ENCODE peak calls at places on chromosomes 4 and X, in six cellular contexts. F is A549, R is NCI-H1436, U is HT1080, Z is globus pallidus, T is GM18507. Q is an unnamed sample.

GRCh38 chr4:835148-836002 is 9.4 kb upstream of the CPLX1 start:
- DNase-seq in F (no peak), Z (no peak), T (no peak), R (no peak), U (no peak), Q (no peak)

GRCh38 chr4:81398379-81398778 is 73.3 kb downstream of the RASGEF1B start:
- DNase-seq in R (no peak), Z (no peak), U (no peak), F (no peak), T (no peak), Q (no peak)

GRCh38 chr4:159242427-159242826 is 139.5 kb downstream of the RAPGEF2 start:
- DNase-seq in T (no peak), Z (peak), U (no peak), F (no peak), R (no peak), Q (peak)

GRCh38 chr4:16199132-16199531 is 27.1 kb downstream of the TAPT1 start:
- DNase-seq in Z (peak), U (no peak), F (no peak), T (no peak), R (no peak), Q (peak)

GRCh38 chrX:150533863-150534262 is 34.6 kb upstream of the MTM1 start:
- DNase-seq in F (no peak), R (no peak), T (no peak), U (peak), Z (no peak), Q (no peak)

GRCh38 chrX:40373025-40373424 is 207.7 kb upstream of the ATP6AP2 start:
- DNase-seq in F (no peak), T (no peak), Z (no peak), U (no peak), R (no peak), Q (no peak)

GRCh38 chrX:12563121-12563520 is 228.1 kb upstream of the PRPS2 start:
- DNase-seq in F (no peak), T (no peak), U (peak), R (no peak), Z (no peak), Q (no peak)

GRCh38 chrX:15745179-15745578 is 7.1 kb downstream of the CA5B start:
- DNase-seq in T (no peak), U (no peak), R (no peak), Z (no peak), F (no peak), Q (no peak)

GRCh38 chr4:186712690-186713089 is 11.0 kb downstream of the FAT1 start:
- DNase-seq in R (no peak), F (no peak), Z (no peak), U (no peak), T (no peak), Q (no peak)

GRCh38 chr4:34854451-34854850 is 1389.9 kb downstream of the ARAP2 start:
- DNase-seq in U (no peak), Z (no peak), R (no peak), T (no peak), F (no peak), Q (no peak)

GRCh38 chr4:152850377-152850776 is 70.6 kb downstream of the ARFIP1 start:
- DNase-seq in Z (no peak), R (no peak), T (no peak), U (peak), F (no peak), Q (peak)